ENCODE peak calls at places on chromosomes 5 and 9, in eight cellular contexts. T is fibroblast of villous mesenchyme, S is posterior cingulate gyrus, D is endothelial cell of umbilical vein, L is GM12891, U is ACHN, Q is DMS 273 treated with DMSO at 0.1 percent for 48 hours, Z is smooth muscle cell of the brain vasculature. F is an unnamed sample.

GRCh38 chr9:114238919-114239879 is 83.7 kb upstream of the ORM1 start:
- DNase-seq in Q (no peak), S (peak; percentile 88), T (peak; percentile 71), D (peak; percentile 51), L (no peak), U (peak; percentile 12), Z (no peak), F (peak; percentile 39)

GRCh38 chr9:122206118-122207046 is 22.4 kb downstream of the LHX6 start:
- DNase-seq in S (peak; percentile 45), U (no peak), T (peak; percentile 33), D (no peak), L (no peak), Q (no peak), Z (peak; percentile 41), F (no peak)

GRCh38 chr5:59893436-59894227 is at the start of gene PDE4D:
- DNase-seq in S (peak; percentile 90), U (peak; percentile 69), T (peak; percentile 66), Z (peak; percentile 29), D (peak; percentile 49), L (peak; percentile 12), Q (peak; percentile 43), F (peak; percentile 31)

GRCh38 chr9:135729480-135729879 is 27.5 kb downstream of the KCNT1 start:
- DNase-seq in Z (no peak), S (no peak), U (no peak), L (no peak), D (no peak), T (no peak), Q (no peak), F (no peak)

GRCh38 chr9:97857603-97858392 is 4.8 kb downstream of the FOXE1 start:
- DNase-seq in U (no peak), D (no peak), S (no peak), L (no peak), Z (no peak), Q (no peak), T (no peak), F (no peak)

GRCh38 chr9:22103650-22104575 is 94.8 kb upstream of the CDKN2B start:
- DNase-seq in Z (no peak), D (no peak), U (peak; percentile 68), T (peak; percentile 81), L (no peak), S (no peak), Q (no peak), F (no peak)

GRCh38 chr5:73955447-73955846 is 329.5 kb downstream of the ARHGEF28 start:
- DNase-seq in L (no peak), U (no peak), D (no peak), T (no peak), Z (no peak), Q (peak; percentile 93), S (peak; percentile 93), F (peak; percentile 57)

GRCh38 chr5:52674815-52675545 is 112.7 kb upstream of the ITGA1 start:
- DNase-seq in L (no peak), T (peak; percentile 75), D (no peak), U (no peak), S (no peak), Q (no peak), Z (peak; percentile 49), F (no peak)

GRCh38 chr9:113584728-113585442 is 121.4 kb downstream of the RGS3 start:
- DNase-seq in S (peak; percentile 6), D (no peak), T (no peak), U (no peak), Z (no peak), Q (no peak), L (no peak), F (no peak)

GRCh38 chr9:137968235-137968634 is 90.7 kb downstream of the CACNA1B start:
- DNase-seq in Z (no peak), U (no peak), T (no peak), S (peak; percentile 52), L (no peak), Q (no peak), D (no peak), F (no peak)

GRCh38 chr9:93958121-93958874 is 3.1 kb upstream of the BARX1 start:
- DNase-seq in T (no peak), L (no peak), S (peak; percentile 64), U (no peak), D (no peak), Q (no peak), Z (no peak), F (no peak)

F was measured in hippocampal formation.